ENCODE peak calls at places on chromosomes 16 and 17, in five cellular contexts. T, C, U, L and Q are unnamed samples.

GRCh38 chr16:86285938-86286921 is 224.1 kb upstream of the FOXF1 start:
- DNase-seq in T (no peak), C (no peak), U (no peak), L (no peak), Q (no peak)

GRCh38 chr17:75996665-75997590 is 3.7 kb upstream of the CDK3 start:
- DNase-seq in T (peak; percentile 71), C (no peak), U (no peak), L (peak; percentile 80), Q (no peak)

GRCh38 chr16:68563631-68564366 is 24.7 kb downstream of the ZFP90 start:
- DNase-seq in T (no peak), C (no peak), U (no peak), L (no peak), Q (no peak)

GRCh38 chr16:66334856-66335255 is 31.6 kb upstream of the CDH5 start:
- DNase-seq in T (no peak), C (no peak), U (no peak), L (no peak), Q (no peak)

GRCh38 chr17:75601057-75601987 is 13.7 kb downstream of the MYO15B start:
- DNase-seq in T (peak; percentile 53), C (peak; percentile 33), U (no peak), L (peak; percentile 92), Q (peak; percentile 66)

GRCh38 chr17:57565119-57565635 is 179.9 kb downstream of the CCDC182 start:
- DNase-seq in T (no peak), C (no peak), U (no peak), L (no peak), Q (no peak)

GRCh38 chr16:84597518-84598390 is 20.1 kb downstream of the COTL1 start:
- DNase-seq in T (no peak), C (no peak), U (no peak), L (no peak), Q (no peak)

GRCh38 chr16:88761830-88762229 is 23.2 kb downstream of the PIEZO1 start:
- DNase-seq in T (no peak), C (no peak), U (no peak), L (peak; percentile 88), Q (no peak)

GRCh38 chr17:4818276-4818675 is 11.3 kb downstream of the PLD2 start:
- DNase-seq in T (no peak), C (no peak), U (no peak), L (no peak), Q (no peak)

GRCh38 chr17:82272495-82273326 is 789 bp downstream of the CSNK1D start:
- DNase-seq in T (no peak), C (no peak), U (peak; percentile 46), L (no peak), Q (no peak)

GRCh38 chr17:63398680-63399079 is 47.4 kb downstream of the CYB561 start:
- DNase-seq in T (no peak), C (no peak), U (no peak), L (no peak), Q (no peak)

GRCh38 chr17:4950075-4950756 is 703 bp upstream of the ENO3 start:
- DNase-seq in T (no peak), C (no peak), U (peak; percentile 65), L (no peak), Q (no peak)

GRCh38 chr16:67514382-67514828 is 14.2 kb upstream of the RIPOR1 start:
- DNase-seq in T (peak; percentile 92), C (peak; percentile 48), U (peak; percentile 72), L (peak; percentile 73), Q (no peak)
- H3K4me3 ChIP-seq in T (no peak overlapping the region), C (no peak overlapping the region), U (no peak overlapping the region), L (no peak overlapping the region), Q (no peak overlapping the region)

GRCh38 chr16:56998861-56999260 is 9.5 kb downstream of the NLRC5 start:
- DNase-seq in T (no peak), C (no peak), U (no peak), L (no peak), Q (no peak)
- H3K4me1 ChIP-seq in T (no peaks in the 10 kb centered on the region), C (no peaks in the 10 kb centered on the region), U (no peaks in the 10 kb centered on the region), L (peaks cover 16% of the 10 kb centered on the region), Q (peaks cover 8% of the 10 kb centered on the region)

GRCh38 chr17:68512247-68512966 is at the start of gene PRKAR1A:
- DNase-seq in T (peak; percentile 97), C (peak; percentile 63), U (peak; percentile 95), L (peak; percentile 81), Q (peak; percentile 94)

GRCh38 chr17:68511671-68512246 is 471 bp upstream of the PRKAR1A start:
- DNase-seq in T (peak; percentile 84), C (peak; percentile 42), U (peak; percentile 88), L (peak; percentile 51), Q (peak; percentile 84)

GRCh38 chr17:68509151-68510057 is 2.8 kb upstream of the PRKAR1A start:
- DNase-seq in T (no peak), C (no peak), U (no peak), L (no peak), Q (no peak)

GRCh38 chr17:68511254-68511670 is 968 bp upstream of the PRKAR1A start:
- DNase-seq in T (no peak), C (no peak), U (no peak), L (no peak), Q (no peak)

GRCh38 chr17:68507581-68507980 is 4.6 kb upstream of the PRKAR1A start:
- DNase-seq in T (peak; percentile 32), C (no peak), U (no peak), L (no peak), Q (no peak)
- H3K36me3 ChIP-seq in T (no peaks in the 10 kb centered on the region), C (peaks cover 1% of the 10 kb centered on the region), U (no peaks in the 10 kb centered on the region), L (no peaks in the 10 kb centered on the region), Q (no peaks in the 10 kb centered on the region)

GRCh38 chr17:7219434-7219811 is 213 bp downstream of the DLG4 start:
- DNase-seq in T (no peak), C (no peak), U (no peak), L (no peak), Q (no peak)
- H3K4me3 ChIP-seq in T (peak overlapping the region; percentile 82), C (peak overlapping the region; percentile 73), U (peak overlapping the region; percentile 67), L (peak overlapping the region; percentile 77), Q (peak overlapping the region; percentile 90)